ENCODE peak calls at places on chromosomes 2 and 18, in eight cellular contexts. B is adrenal gland, R is body of pancreas, D is transverse colon, I is HCT116, W is pancreas, G is cardiac muscle cell, X is lower lobe of right lung. N is an unnamed sample.

GRCh38 chr2:9110893-9111569 is 95.6 kb upstream of the ASAP2 start:
- DNase-seq in G (peak; percentile 62), D (no peak), W (no peak), I (no peak), B (no peak), R (no peak), X (no peak), N (no peak)

GRCh38 chr2:41930807-41931566 is 116.8 kb upstream of the PKDCC start:
- DNase-seq in D (no peak), X (no peak), G (no peak), R (no peak), W (no peak), I (peak; percentile 26), B (no peak), N (no peak)

GRCh38 chr18:25674183-25674582 is 322.2 kb upstream of the ZNF521 start:
- DNase-seq in B (no peak), W (no peak), G (no peak), I (no peak), X (no peak), R (no peak), D (no peak), N (no peak)

GRCh38 chr2:226678422-226678821 is 121.2 kb downstream of the IRS1 start:
- DNase-seq in B (no peak), W (no peak), X (no peak), D (peak; percentile 58), I (no peak), R (no peak), G (peak; percentile 48), N (no peak)

GRCh38 chr2:126802316-126802715 is 96.4 kb upstream of the TEX51 start:
- DNase-seq in B (no peak), I (no peak), R (no peak), D (no peak), X (no peak), W (no peak), G (no peak), N (no peak)

GRCh38 chr2:61639721-61640120 is 101.6 kb upstream of the XPO1 start:
- DNase-seq in R (peak; percentile 16), D (no peak), G (no peak), B (no peak), X (no peak), W (no peak), I (no peak), N (no peak)

GRCh38 chr2:46645681-46646162 is 166.4 kb downstream of the TMEM247 start:
- DNase-seq in W (no peak), X (no peak), G (peak; percentile 36), I (no peak), B (peak; percentile 81), D (peak; percentile 18), R (peak; percentile 57), N (no peak)

GRCh38 chr2:101120124-101120996 is 30.8 kb downstream of the TBC1D8 start:
- DNase-seq in D (peak; percentile 78), G (no peak), I (peak; percentile 85), B (peak; percentile 97), W (peak; percentile 95), R (peak; percentile 98), X (peak; percentile 85), N (no peak)

GRCh38 chr18:77087391-77088141 is 45.0 kb downstream of the MBP start:
- DNase-seq in R (peak; percentile 47), G (peak; percentile 68), W (peak; percentile 40), B (peak; percentile 50), D (peak; percentile 55), X (peak; percentile 71), I (no peak), N (no peak)

GRCh38 chr2:81304154-81304830 is 999.7 kb upstream of the LRRTM1 start:
- DNase-seq in W (no peak), G (no peak), X (no peak), R (no peak), I (peak; percentile 85), B (no peak), D (no peak), N (no peak)

GRCh38 chr18:56067216-56067611 is 479.2 kb upstream of the TCF4 start:
- DNase-seq in B (no peak), I (no peak), W (no peak), G (no peak), R (no peak), D (no peak), X (no peak), N (no peak)

GRCh38 chr2:227415538-227416424 is 28.0 kb upstream of the SCYGR1 start:
- DNase-seq in D (no peak), G (no peak), W (no peak), B (peak; percentile 49), I (no peak), X (peak; percentile 75), R (peak; percentile 11), N (no peak)

GRCh38 chr18:7601249-7601620 is 34.1 kb downstream of the PTPRM start:
- DNase-seq in W (no peak), B (no peak), D (no peak), R (no peak), X (no peak), I (no peak), G (no peak), N (no peak)

GRCh38 chr2:187034434-187034833 is 185.5 kb upstream of the ZSWIM2 start:
- DNase-seq in R (no peak), X (no peak), I (no peak), D (no peak), W (no peak), G (no peak), B (no peak), N (no peak)

GRCh38 chr18:23049698-23050373 is 85.4 kb upstream of the CABLES1 start:
- DNase-seq in X (no peak), W (no peak), D (no peak), I (no peak), B (no peak), G (no peak), R (no peak), N (no peak)

GRCh38 chr2:46796031-46796430 is 119.6 kb downstream of the MCFD2 start:
- DNase-seq in X (no peak), D (no peak), R (no peak), W (no peak), B (no peak), G (no peak), I (no peak), N (no peak)

GRCh38 chr2:152134488-152135280 is 35.8 kb upstream of the CACNB4 start:
- DNase-seq in B (no peak), R (no peak), X (no peak), G (no peak), I (no peak), W (no peak), D (no peak), N (no peak)

GRCh38 chr2:217177687-217178086 is 317.8 kb upstream of the TNP1 start:
- DNase-seq in D (no peak), R (no peak), X (no peak), G (no peak), B (no peak), W (no peak), I (no peak), N (no peak)

GRCh38 chr2:45010706-45011036 is 1.4 kb upstream of the SIX2 start:
- DNase-seq in I (no peak), B (no peak), D (no peak), R (no peak), G (no peak), W (no peak), X (no peak), N (no peak)
- TF ChIP-seq CTCF in I (no peak), B (no peak), D (no peak), R (no peak), G (no peak), W (no peak), X (no peak), N (no peak)

GRCh38 chr2:40284797-40285196 is 167.1 kb downstream of the SLC8A1 start:
- DNase-seq in X (no peak), D (no peak), I (no peak), B (no peak), R (no peak), G (no peak), W (no peak), N (no peak)
- H3K4me3 ChIP-seq in X (no peak overlapping the region), D (no peak overlapping the region), I (no peak overlapping the region), B (no peak overlapping the region), R (no peak overlapping the region), G (no peak overlapping the region), W (no peak overlapping the region), N (no peak overlapping the region)

GRCh38 chr2:185628985-185629384 is 109.6 kb upstream of the FSIP2 start:
- DNase-seq in W (peak; percentile 36), I (peak; percentile 29), D (peak; percentile 51), R (peak; percentile 47), G (no peak), X (no peak), B (peak; percentile 15), N (peak; percentile 8)
- TF ChIP-seq CTCF in W (peak; percentile 10), I (peak; percentile 9), D (peak; percentile 12), R (peak; percentile 30), G (no peak), X (no peak), B (no peak), N (peak; percentile 52)

GRCh38 chr2:19356545-19357382 is 1.7 kb downstream of the OSR1 start:
- DNase-seq in B (no peak), I (no peak), R (no peak), D (no peak), W (no peak), X (no peak), G (no peak), N (no peak)

GRCh38 chr2:19359021-19359357 is 566 bp upstream of the OSR1 start:
- DNase-seq in X (no peak), R (no peak), B (no peak), G (no peak), I (no peak), W (no peak), D (no peak), N (no peak)

GRCh38 chr2:19359456-19359855 is 1.0 kb upstream of the OSR1 start:
- DNase-seq in G (no peak), R (no peak), B (no peak), X (no peak), D (no peak), I (no peak), W (no peak), N (no peak)

GRCh38 chr2:19357383-19358241 is 811 bp downstream of the OSR1 start:
- DNase-seq in I (no peak), R (peak; percentile 52), W (peak; percentile 29), G (peak; percentile 51), X (no peak), B (no peak), D (peak; percentile 42), N (no peak)

DNA sequence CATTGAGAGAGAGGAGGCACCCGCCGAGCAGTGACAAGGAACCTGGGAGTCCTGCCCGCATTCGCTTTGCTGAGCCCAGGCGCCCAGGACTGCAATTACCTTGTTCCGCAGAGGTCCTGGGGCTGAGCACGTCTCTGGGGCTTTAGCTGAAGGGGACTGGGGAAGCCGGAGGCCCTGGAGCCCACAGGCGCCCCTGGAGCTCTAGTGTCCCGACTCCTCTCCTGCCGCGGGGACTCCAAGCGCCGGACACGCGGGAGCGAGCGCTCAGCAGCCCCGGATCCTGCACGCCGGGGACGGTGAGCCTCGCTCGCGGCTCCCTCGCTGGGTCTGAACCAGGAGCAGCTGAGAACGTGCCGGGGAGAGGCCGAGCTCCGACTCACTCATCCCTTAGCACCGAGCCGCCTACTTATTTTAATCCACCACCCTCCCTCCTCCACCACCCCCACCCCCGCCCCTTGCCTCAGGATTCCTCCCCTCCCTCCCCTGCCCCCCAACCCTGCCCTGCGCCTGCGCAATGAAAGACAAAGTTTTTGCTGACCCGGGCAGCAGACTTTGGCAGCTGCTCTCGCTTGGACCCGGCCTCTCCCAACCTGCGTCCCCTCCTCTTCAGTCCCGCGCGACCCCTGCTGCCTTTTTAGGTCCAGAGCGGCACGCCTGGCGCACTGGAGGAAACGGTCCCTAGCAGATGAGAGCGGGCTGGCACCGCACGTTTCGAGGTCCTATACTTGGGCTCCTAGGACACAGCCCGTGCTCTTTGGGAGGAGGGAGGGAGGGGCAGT is at the start of gene OSR1:
- DNase-seq in I (no peak), B (peak; percentile 56), X (no peak), G (peak; percentile 84), D (peak; percentile 52), W (peak; percentile 40), R (peak; percentile 49), N (no peak)
- H3K4me3 ChIP-seq in I (peak within 1 kb of the TSS; percentile 64), B (peak within 1 kb of the TSS; percentile 57), X (peak within 1 kb of the TSS; percentile 67), G (peak within 1 kb of the TSS; percentile 78), D (peak within 1 kb of the TSS; percentile 70), W (peak within 1 kb of the TSS; percentile 64), R (peak within 1 kb of the TSS; percentile 34), N (no peak within 1 kb of the TSS)